ENCODE peak calls at places on chromosome 11, in seven cellular contexts. K is colonic mucosa, T is neural progenitor cell, N is foreskin keratinocyte, C is gastrocnemius medialis, D is ovary, A is tibial artery. X is an unnamed sample.

GRCh38 chr11:129992161-129992944 is 10.3 kb downstream of the PRDM10 start:
- DNase-seq in A (no peak), N (no peak), T (peak; percentile 52), C (peak; percentile 37), D (no peak), K (peak; percentile 64), X (no peak)

GRCh38 chr11:75240381-75241035 is at the start of gene TPBGL:
- DNase-seq in A (peak; percentile 55), C (no peak), N (no peak), D (peak; percentile 60), K (no peak), T (peak; percentile 70), X (no peak)

GRCh38 chr11:123197711-123198110 is 2.7 kb upstream of the CLMP start:
- DNase-seq in D (no peak), A (no peak), K (no peak), C (no peak), T (no peak), N (peak; percentile 70), X (no peak)

GRCh38 chr11:92979176-92979575 is 9.7 kb downstream of the MTNR1B start:
- DNase-seq in N (no peak), K (no peak), T (no peak), A (no peak), C (no peak), D (no peak), X (no peak)

GRCh38 chr11:110907629-110908028 is 195.4 kb upstream of the ARHGAP20 start:
- DNase-seq in N (peak; percentile 91), D (no peak), C (no peak), A (no peak), K (peak; percentile 65), T (no peak), X (no peak)

GRCh38 chr11:64710418-64711137 is 12.4 kb downstream of the NRXN2 start:
- DNase-seq in T (no peak), D (no peak), C (no peak), A (no peak), K (no peak), N (no peak), X (no peak)

GRCh38 chr11:2699185-2699530 is 636 bp downstream of the KCNQ1OT1 start:
- DNase-seq in D (peak; percentile 57), N (no peak), K (peak; percentile 30), A (peak; percentile 67), T (no peak), C (peak; percentile 24), X (peak; percentile 76)

GRCh38 chr11:69126286-69126685 is 29.4 kb upstream of the SMIM38 start:
- DNase-seq in A (peak; percentile 57), T (no peak), D (no peak), K (no peak), C (no peak), N (no peak), X (peak; percentile 1)

GRCh38 chr11:120750647-120751419 is 239.3 kb downstream of the GRIK4 start:
- DNase-seq in D (no peak), A (no peak), T (no peak), C (no peak), N (no peak), K (no peak), X (no peak)

GRCh38 chr11:130166457-130166784 is 6.8 kb downstream of the ST14 start:
- DNase-seq in D (no peak), T (no peak), N (peak; percentile 92), A (no peak), C (no peak), K (peak; percentile 72), X (no peak)

GRCh38 chr11:99973993-99974392 is 713.1 kb upstream of the ARHGAP42 start:
- DNase-seq in T (no peak), D (no peak), C (no peak), K (no peak), N (peak; percentile 2), A (no peak), X (no peak)

GRCh38 chr11:45846974-45847907 is at the start of gene CRY2:
- DNase-seq in C (peak; percentile 99), D (peak; percentile 100), N (peak; percentile 83), T (peak; percentile 100), K (peak; percentile 100), A (peak; percentile 100), X (peak; percentile 100)

GRCh38 chr11:76073716-76074115 is 132.6 kb downstream of the WNT11 start:
- DNase-seq in K (no peak), C (no peak), N (no peak), D (no peak), T (no peak), A (no peak), X (no peak)

GRCh38 chr11:120168960-120169681 is 31.2 kb upstream of the TRIM29 start:
- DNase-seq in K (peak; percentile 73), A (peak; percentile 73), T (peak; percentile 85), D (peak; percentile 87), C (peak; percentile 22), N (peak; percentile 40), X (peak; percentile 91)

GRCh38 chr11:71170619-71171018 is 81.8 kb downstream of the SHANK2 start:
- DNase-seq in A (no peak), K (no peak), T (no peak), C (no peak), D (no peak), N (no peak), X (no peak)

GRCh38 chr11:96228472-96228871 is 114.5 kb downstream of the MAML2 start:
- DNase-seq in A (peak; percentile 86), C (peak; percentile 37), D (peak; percentile 74), T (no peak), K (peak; percentile 34), N (peak; percentile 81), X (peak; percentile 80)

GRCh38 chr11:77793972-77794371 is 26.6 kb downstream of the RSF1 start:
- DNase-seq in N (no peak), C (no peak), D (no peak), T (no peak), A (no peak), K (no peak), X (no peak)

GRCh38 chr11:130214861-130215530 is 55.4 kb downstream of the ST14 start:
- DNase-seq in T (no peak), D (no peak), A (no peak), C (no peak), K (no peak), N (no peak), X (no peak)

GRCh38 chr11:15690326-15690725 is 575.6 kb downstream of the INSC start:
- DNase-seq in A (no peak), K (no peak), C (no peak), D (no peak), N (no peak), T (no peak), X (no peak)

GRCh38 chr11:73268671-73269271 is 3.4 kb upstream of the P2RY6 start:
- DNase-seq in N (no peak), D (no peak), A (no peak), T (no peak), C (peak; percentile 8), K (no peak), X (no peak)

GRCh38 chr11:73267921-73268540 is 4.1 kb upstream of the P2RY6 start:
- DNase-seq in N (no peak), C (peak; percentile 13), A (no peak), T (no peak), K (no peak), D (no peak), X (no peak)

GRCh38 chr11:73270855-73271477 is 1.2 kb upstream of the P2RY6 start:
- DNase-seq in T (no peak), D (no peak), C (peak; percentile 9), K (no peak), N (no peak), A (no peak), X (no peak)

GRCh38 chr11:73270089-73270854 is 1.9 kb upstream of the P2RY6 start:
- DNase-seq in D (no peak), A (no peak), K (no peak), N (no peak), C (peak; percentile 8), T (no peak), X (no peak)

GRCh38 chr11:73269353-73270088 is 2.6 kb upstream of the P2RY6 start:
- DNase-seq in N (no peak), T (no peak), A (peak; percentile 21), D (no peak), C (peak; percentile 7), K (no peak), X (no peak)
- H3K4me1 ChIP-seq in N (no peaks in the 10 kb centered on the region), T (peaks cover 8% of the 10 kb centered on the region), A (peaks cover 30% of the 10 kb centered on the region), D (peaks cover under 1% of the 10 kb centered on the region), C (peaks cover 32% of the 10 kb centered on the region), K (no peaks in the 10 kb centered on the region), X (peaks cover 3% of the 10 kb centered on the region)

DNA sequence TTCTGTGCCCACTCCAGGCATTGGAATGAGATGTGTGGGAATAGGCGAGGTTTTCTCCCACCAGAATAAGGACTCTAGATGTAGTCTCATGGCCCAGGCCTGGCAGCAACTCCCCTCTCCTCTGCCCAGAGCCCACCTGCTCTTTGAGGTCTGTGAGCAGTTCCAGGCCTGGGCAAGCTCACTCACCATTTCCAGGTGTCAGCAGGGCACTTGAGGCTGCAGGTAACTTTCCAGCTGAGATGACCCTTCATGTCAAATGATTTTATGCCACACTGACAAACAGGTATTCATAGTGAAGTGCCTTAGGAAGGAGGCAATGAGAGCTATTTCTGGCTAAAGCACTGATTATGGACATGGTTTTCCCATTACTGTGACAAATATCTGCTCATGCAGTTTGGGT is 123.3 kb upstream of the CCDC90B start:
- DNase-seq in T (no peak), K (no peak), C (no peak), A (no peak), D (no peak), N (no peak), X (no peak)
- H3K27me3 ChIP-seq in T (no peaks in the 10 kb centered on the region), K (no peaks in the 10 kb centered on the region), C (no peaks in the 10 kb centered on the region), A (no peaks in the 10 kb centered on the region), D (no peaks in the 10 kb centered on the region), N (no peaks in the 10 kb centered on the region), X (no peaks in the 10 kb centered on the region)

DNA sequence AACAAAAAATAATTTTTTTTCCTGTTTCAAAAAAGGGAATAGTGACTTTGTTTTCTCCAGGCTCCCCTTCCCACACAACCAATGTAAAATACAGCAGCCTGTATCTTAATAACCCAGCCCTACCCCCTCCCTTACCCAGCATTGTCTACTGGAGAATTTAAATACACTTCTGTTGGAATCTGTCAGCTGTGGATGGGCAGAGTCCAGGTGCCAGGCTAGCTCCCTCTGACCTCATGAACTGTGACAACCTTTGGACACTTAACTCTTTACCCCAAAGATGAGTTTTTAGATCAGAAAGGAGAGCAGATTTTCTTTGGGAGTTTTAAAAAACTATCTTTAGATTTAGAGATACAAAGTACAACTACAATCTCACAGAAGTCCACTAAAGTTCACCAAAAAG is 42.9 kb downstream of the DDX6 start:
- DNase-seq in D (no peak), K (no peak), N (no peak), A (no peak), C (no peak), T (no peak), X (no peak)
- H3K27ac ChIP-seq in D (no peak overlapping the region), K (no peak overlapping the region), N (no peak overlapping the region), A (no peak overlapping the region), C (no peak overlapping the region), T (peak overlapping the region; percentile 31), X (peak overlapping the region; percentile 37)

DNA sequence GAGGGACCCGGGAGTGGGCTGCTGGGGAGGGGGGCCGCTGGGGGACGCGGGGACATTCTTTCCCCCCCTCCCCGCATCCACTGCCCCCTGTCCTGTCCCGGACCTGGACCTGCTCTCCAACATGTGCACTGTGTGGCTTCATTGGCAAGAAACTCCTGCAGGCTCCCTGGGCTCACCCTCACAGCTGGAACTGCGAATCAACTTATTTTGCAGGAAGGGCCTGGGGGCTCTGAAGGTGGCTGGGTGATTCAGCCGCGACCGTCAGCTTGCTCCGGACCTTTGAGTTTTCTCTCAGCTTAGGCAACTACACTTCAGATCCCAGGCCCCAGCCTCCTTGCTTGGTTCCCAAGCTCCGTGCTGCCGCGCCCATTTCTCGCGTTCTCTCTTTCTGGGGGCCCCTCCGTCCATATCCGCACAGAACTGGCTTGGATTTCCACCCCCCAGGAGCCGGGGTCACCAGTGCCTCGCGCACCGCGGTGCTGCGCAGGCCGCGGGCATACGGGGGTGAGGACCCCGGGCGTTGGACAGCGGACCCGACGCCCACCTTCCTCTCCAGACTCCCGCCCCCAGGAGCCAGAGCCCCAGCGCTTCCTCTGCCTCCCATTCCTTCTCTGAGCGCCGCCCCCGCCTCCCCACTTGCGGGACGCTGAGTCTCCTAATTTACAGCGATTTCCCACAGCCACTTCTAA is 475 bp upstream of the AHNAK start:
- DNase-seq in T (peak; percentile 62), C (no peak), N (no peak), K (peak; percentile 56), D (peak; percentile 67), A (no peak), X (peak; percentile 81)
- H3K4me1 ChIP-seq in T (peaks cover 28% of the 10 kb centered on the region), C (peaks cover 61% of the 10 kb centered on the region), N (peaks cover 17% of the 10 kb centered on the region), K (peaks cover 41% of the 10 kb centered on the region), D (peaks cover 26% of the 10 kb centered on the region), A (peaks cover 42% of the 10 kb centered on the region), X (peaks cover 12% of the 10 kb centered on the region)

X was measured in right cardiac atrium.